ENCODE peak calls at places on chromosomes 12 and 14, in nine cellular contexts. A is transverse colon, Y is NCI-H774, C is immature natural killer cell, J is mucosa of descending colon, W is fibroblast of mammary gland, K is M059J, E is T-helper 17 cell, M is RPMI8226. X is an unnamed sample.

GRCh38 chr12:47868552-47869031 is 36.2 kb downstream of the VDR start:
- DNase-seq in A (peak), Y (no peak), C (no peak), J (no peak), W (no peak), K (no peak), E (no peak), M (peak), X (no peak)

GRCh38 chr12:47277972-47278448 is 198.3 kb upstream of the AMIGO2 start:
- DNase-seq in A (no peak), Y (no peak), C (no peak), J (no peak), W (peak), K (peak), E (no peak), M (no peak), X (peak)

GRCh38 chr12:765861-766260 is 13.5 kb downstream of the WNK1 start:
- DNase-seq in A (no peak), Y (no peak), C (no peak), J (no peak), W (no peak), K (no peak), E (no peak), M (no peak), X (no peak)

GRCh38 chr14:67077914-67078313 is 111.3 kb upstream of the GARIN2 start:
- DNase-seq in A (no peak), Y (no peak), C (no peak), J (no peak), W (no peak), K (no peak), E (no peak), M (no peak), X (no peak)

GRCh38 chr12:6764011-6764828 is 1.9 kb upstream of the PTMS start:
- DNase-seq in A (peak), Y (peak), C (peak), J (peak), W (peak), K (peak), E (peak), M (peak), X (peak)

GRCh38 chr12:33432992-33433391 is 6.6 kb downstream of the SYT10 start:
- DNase-seq in A (no peak), Y (no peak), C (no peak), J (no peak), W (no peak), K (no peak), E (no peak), M (no peak), X (no peak)

GRCh38 chr14:94936411-94936892 is 166.5 kb upstream of the GSC start:
- DNase-seq in A (peak), Y (peak), C (peak), J (peak), W (peak), K (peak), E (no peak), M (no peak), X (no peak)

GRCh38 chr12:75116611-75117010 is 93.0 kb downstream of the KCNC2 start:
- DNase-seq in A (no peak), Y (no peak), C (no peak), J (no peak), W (no peak), K (no peak), E (no peak), M (no peak), X (no peak)

GRCh38 chr14:58414845-58415244 is 12.5 kb downstream of the TIMM9 start:
- DNase-seq in A (no peak), Y (no peak), C (no peak), J (no peak), W (no peak), K (peak), E (no peak), M (no peak), X (peak)

GRCh38 chr12:49515266-49515665 is 23.6 kb upstream of the KCNH3 start:
- DNase-seq in A (no peak), Y (no peak), C (no peak), J (no peak), W (peak), K (peak), E (no peak), M (no peak), X (peak)

GRCh38 chr14:25406818-25407217 is 356.9 kb upstream of the STXBP6 start:
- DNase-seq in A (peak), Y (peak), C (no peak), J (no peak), W (peak), K (no peak), E (no peak), M (peak), X (peak)

GRCh38 chr14:24334431-24335271 is at the start of gene ADCY4:
- DNase-seq in A (no peak), Y (no peak), C (no peak), J (peak), W (no peak), K (no peak), E (no peak), M (no peak), X (no peak)

GRCh38 chr12:14111230-14111865 is 129.9 kb upstream of the GRIN2B start:
- DNase-seq in A (no peak), Y (no peak), C (no peak), J (no peak), W (no peak), K (no peak), E (no peak), M (peak), X (peak)

GRCh38 chr14:26394114-26394855 is 203.5 kb downstream of the NOVA1 start:
- DNase-seq in A (peak), Y (peak), C (no peak), J (no peak), W (peak), K (no peak), E (no peak), M (no peak), X (peak)

GRCh38 chr12:31626270-31626669 is 33.2 kb upstream of the ETFBKMT start:
- DNase-seq in A (no peak), Y (no peak), C (peak), J (no peak), W (no peak), K (no peak), E (no peak), M (no peak), X (no peak)

GRCh38 chr12:2284857-2285256 is 232.1 kb downstream of the CACNA1C start:
- DNase-seq in A (peak), Y (peak), C (no peak), J (peak), W (peak), K (peak), E (no peak), M (peak), X (peak)

GRCh38 chr14:69316449-69317391 is 56.8 kb downstream of the GALNT16 start:
- DNase-seq in A (peak), Y (no peak), C (no peak), J (no peak), W (peak), K (peak), E (no peak), M (no peak), X (peak)

GRCh38 chr14:99755629-99756603 is 37.3 kb upstream of the EML1 start:
- DNase-seq in A (peak), Y (no peak), C (no peak), J (peak), W (peak), K (peak), E (no peak), M (no peak), X (peak)

GRCh38 chr14:100381386-100382105 is 58.4 kb downstream of the SLC25A47 start:
- DNase-seq in A (no peak), Y (no peak), C (no peak), J (no peak), W (no peak), K (peak), E (no peak), M (no peak), X (no peak)

GRCh38 chr14:43894534-43894933 is 612.5 kb downstream of the FSCB start:
- DNase-seq in A (no peak), Y (no peak), C (no peak), J (no peak), W (peak), K (no peak), E (no peak), M (peak), X (peak)

GRCh38 chr14:38389666-38390065 is 133.8 kb upstream of the CLEC14A start:
- DNase-seq in A (no peak), Y (no peak), C (no peak), J (no peak), W (peak), K (no peak), E (no peak), M (no peak), X (no peak)

GRCh38 chr14:82855912-82856381 is 1322.3 kb upstream of the SEL1L start:
- DNase-seq in A (no peak), Y (peak), C (no peak), J (no peak), W (peak), K (peak), E (no peak), M (no peak), X (peak)

GRCh38 chr14:63686926-63687325 is 40.9 kb downstream of the SGPP1 start:
- DNase-seq in A (no peak), Y (no peak), C (no peak), J (no peak), W (no peak), K (no peak), E (no peak), M (no peak), X (peak)